ENCODE peak calls at places on chromosome X, in seven cellular contexts. N is ovary, D is left ventricle myocardium inferior, F is progenitor cell of endocrine pancreas, P is BJ, B is fibroblast of mammary gland, K is PC-3. E is an unnamed sample.

GRCh38 chrX:13824746-13825145 is 7.9 kb upstream of the GPM6B start:
- DNase-seq in N (no peak), D (no peak), F (no peak), P (no peak), B (no peak), K (no peak), E (no peak)

GRCh38 chrX:100407147-100407783 is 2.8 kb downstream of the PCDH19 start:
- DNase-seq in N (no peak), D (no peak), F (no peak), P (no peak), B (no peak), K (no peak), E (no peak)

GRCh38 chrX:53716328-53717088 is 30.0 kb upstream of the HUWE1 start:
- DNase-seq in N (no peak), D (no peak), F (no peak), P (no peak), B (peak), K (peak), E (no peak)

GRCh38 chrX:65522739-65523372 is 11.7 kb downstream of the LAS1L start:
- DNase-seq in N (no peak), D (no peak), F (no peak), P (no peak), B (peak), K (peak), E (no peak)

GRCh38 chrX:12360991-12361598 is 222.8 kb downstream of the FRMPD4 start:
- DNase-seq in N (no peak), D (no peak), F (no peak), P (no peak), B (peak), K (peak), E (no peak)

GRCh38 chrX:129566081-129566480 is 26.0 kb downstream of the OCRL start:
- DNase-seq in N (no peak), D (no peak), F (no peak), P (no peak), B (peak), K (no peak), E (no peak)

GRCh38 chrX:108304210-108304609 is 134.0 kb downstream of the COL4A6 start:
- DNase-seq in N (no peak), D (no peak), F (no peak), P (no peak), B (peak), K (peak), E (no peak)

GRCh38 chrX:149032449-149032848 is 472.7 kb downstream of the IDS start:
- DNase-seq in N (no peak), D (no peak), F (no peak), P (no peak), B (no peak), K (no peak), E (no peak)

GRCh38 chrX:97380200-97380599 is 496.5 kb downstream of the RPA4 start:
- DNase-seq in N (no peak), D (no peak), F (no peak), P (no peak), B (no peak), K (no peak), E (no peak)

GRCh38 chrX:153983321-153983729 is 10.8 kb downstream of the TMEM187 start:
- DNase-seq in N (no peak), D (no peak), F (no peak), P (no peak), B (no peak), K (no peak), E (no peak)

GRCh38 chrX:1537031-1537715 is at the start of gene P2RY8:
- DNase-seq in N (peak), D (peak), F (no peak), P (peak), B (peak), K (peak), E (no peak)

GRCh38 chrX:115029869-115030564 is 12.6 kb upstream of the IL13RA2 start:
- DNase-seq in N (no peak), D (no peak), F (no peak), P (no peak), B (peak), K (no peak), E (no peak)

GRCh38 chrX:72478853-72479252 is 93.8 kb downstream of the HDAC8 start:
- DNase-seq in N (no peak), D (no peak), F (no peak), P (no peak), B (no peak), K (no peak), E (no peak)

GRCh38 chrX:39309721-39310152 is 508.5 kb downstream of the MID1IP1 start:
- DNase-seq in N (peak), D (peak), F (no peak), P (no peak), B (no peak), K (no peak), E (no peak)

GRCh38 chrX:13373807-13374187 is 53.9 kb upstream of the ATXN3L start:
- DNase-seq in N (no peak), D (no peak), F (no peak), P (peak), B (peak), K (no peak), E (no peak)

GRCh38 chrX:13383907-13384306 is 64.1 kb upstream of the ATXN3L start:
- DNase-seq in N (no peak), D (no peak), F (no peak), P (no peak), B (no peak), K (no peak), E (no peak)

GRCh38 chrX:133248177-133248576 is 30.0 kb upstream of the TFDP3 start:
- DNase-seq in N (no peak), D (no peak), F (no peak), P (no peak), B (no peak), K (no peak), E (no peak)

GRCh38 chrX:17655232-17656034 is 81.9 kb upstream of the SCML1 start:
- DNase-seq in N (no peak), D (no peak), F (no peak), P (no peak), B (no peak), K (no peak), E (no peak)

GRCh38 chrX:154986826-154987575 is 35.5 kb downstream of the F8 start:
- DNase-seq in N (no peak), D (no peak), F (no peak), P (no peak), B (peak), K (peak), E (no peak)

GRCh38 chrX:139738581-139738980 is 30.6 kb upstream of the MCF2 start:
- DNase-seq in N (no peak), D (no peak), F (no peak), P (no peak), B (peak), K (peak), E (no peak)

GRCh38 chrX:71067727-71068051 is 445 bp downstream of the SNX12 start:
- DNase-seq in N (no peak), D (no peak), F (no peak), P (no peak), B (no peak), K (peak), E (no peak)

GRCh38 chrX:110847334-110847733 is 51.7 kb upstream of the CHRDL1 start:
- DNase-seq in N (no peak), D (no peak), F (peak), P (no peak), B (peak), K (peak), E (no peak)

GRCh38 chrX:134688839-134689238 is 30.6 kb upstream of the PLAC1 start:
- DNase-seq in N (no peak), D (no peak), F (no peak), P (no peak), B (peak), K (peak), E (no peak)

GRCh38 chrX:122055450-122055849 is 1008.0 kb downstream of the GLUD2 start:
- DNase-seq in N (no peak), D (no peak), F (no peak), P (no peak), B (peak), K (no peak), E (no peak)

GRCh38 chrX:10557166-10557565 is 63.2 kb downstream of the MID1 start:
- DNase-seq in N (no peak), D (no peak), F (no peak), P (no peak), B (no peak), K (no peak), E (no peak)

GRCh38 chrX:120726294-120726693 is 96.4 kb upstream of the C1GALT1C1 start:
- DNase-seq in N (no peak), D (no peak), F (no peak), P (no peak), B (no peak), K (no peak), E (no peak)

GRCh38 chrX:150088042-150088441 is 149.8 kb upstream of the EOLA2 start:
- DNase-seq in N (no peak), D (no peak), F (no peak), P (no peak), B (no peak), K (no peak), E (no peak)

GRCh38 chrX:42565739-42566138 is 212.2 kb downstream of the PPP1R2C start:
- DNase-seq in N (no peak), D (no peak), F (no peak), P (no peak), B (no peak), K (no peak), E (no peak)

GRCh38 chrX:70922776-70923473 is 8.0 kb downstream of the SLC7A3 start:
- DNase-seq in N (no peak), D (no peak), F (no peak), P (no peak), B (no peak), K (no peak), E (no peak)

GRCh38 chrX:153519569-153520285 is 2.3 kb downstream of the ATP2B3 start:
- DNase-seq in N (no peak), D (no peak), F (no peak), P (no peak), B (peak), K (peak), E (no peak)

GRCh38 chrX:108736509-108737479 is at the start of gene IRS4:
- DNase-seq in N (peak), D (no peak), F (peak), P (no peak), B (peak), K (peak), E (no peak)

GRCh38 chrX:20527041-20527440 is 260.3 kb upstream of the RPS6KA3 start:
- DNase-seq in N (no peak), D (no peak), F (no peak), P (no peak), B (no peak), K (no peak), E (no peak)

GRCh38 chrX:20529711-20530110 is 263.0 kb upstream of the RPS6KA3 start:
- DNase-seq in N (no peak), D (no peak), F (no peak), P (no peak), B (no peak), K (no peak), E (no peak)

GRCh38 chrX:20530319-20530979 is 263.7 kb upstream of the RPS6KA3 start:
- DNase-seq in N (peak), D (no peak), F (peak), P (no peak), B (peak), K (peak), E (peak)

GRCh38 chrX:20529301-20529700 is 262.6 kb upstream of the RPS6KA3 start:
- DNase-seq in N (no peak), D (no peak), F (no peak), P (no peak), B (no peak), K (no peak), E (no peak)

DNA sequence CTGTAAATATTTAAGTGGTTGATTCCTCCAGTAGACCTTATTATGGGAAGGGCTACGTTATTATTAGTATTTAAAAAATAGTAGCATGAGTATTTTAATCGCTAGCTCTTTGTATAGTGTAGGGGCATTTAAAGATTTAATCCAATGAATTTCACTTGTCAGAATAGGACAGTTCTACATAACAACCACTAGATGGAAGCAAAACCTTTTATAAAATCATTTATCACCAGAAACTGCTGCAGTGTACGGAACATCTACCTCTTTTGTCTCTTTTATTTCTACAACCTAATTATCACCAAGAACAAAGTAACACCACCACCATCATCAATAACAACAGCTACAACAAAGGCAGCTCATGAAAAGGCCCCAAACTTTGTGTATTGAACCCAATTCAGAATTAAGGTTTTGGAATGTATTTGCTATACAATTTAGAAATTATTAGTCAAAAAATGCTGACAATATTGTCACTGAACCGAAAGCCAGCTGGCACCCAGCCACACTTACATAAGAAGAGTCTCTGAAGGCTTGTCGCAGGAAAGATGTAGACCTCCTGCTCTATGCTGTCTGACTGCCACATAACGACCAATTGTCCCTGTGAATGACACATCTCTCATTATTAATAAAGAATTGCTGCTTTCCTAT is 260.9 kb upstream of the RPS6KA3 start:
- DNase-seq in N (peak), D (peak), F (no peak), P (no peak), B (peak), K (peak), E (no peak)
- TF ChIP-seq CTCF in N (peak), D (peak), F (peak), P (peak), B (peak), K (peak), E (peak)

GRCh38 chrX:30308263-30309138 is 689 bp downstream of the NR0B1 start:
- DNase-seq in N (peak), D (no peak), F (peak), P (no peak), B (peak), K (no peak), E (no peak)
- TF ChIP-seq CTCF in N (no peak), D (peak), F (peak), P (peak), B (no peak), K (no peak), E (peak)

GRCh38 chrX:131677655-131678628 is 134.1 kb downstream of the OR13H1 start:
- DNase-seq in N (peak), D (no peak), F (peak), P (no peak), B (peak), K (peak), E (peak)
- TF ChIP-seq CTCF in N (peak), D (peak), F (peak), P (peak), B (peak), K (peak), E (peak)

DNA sequence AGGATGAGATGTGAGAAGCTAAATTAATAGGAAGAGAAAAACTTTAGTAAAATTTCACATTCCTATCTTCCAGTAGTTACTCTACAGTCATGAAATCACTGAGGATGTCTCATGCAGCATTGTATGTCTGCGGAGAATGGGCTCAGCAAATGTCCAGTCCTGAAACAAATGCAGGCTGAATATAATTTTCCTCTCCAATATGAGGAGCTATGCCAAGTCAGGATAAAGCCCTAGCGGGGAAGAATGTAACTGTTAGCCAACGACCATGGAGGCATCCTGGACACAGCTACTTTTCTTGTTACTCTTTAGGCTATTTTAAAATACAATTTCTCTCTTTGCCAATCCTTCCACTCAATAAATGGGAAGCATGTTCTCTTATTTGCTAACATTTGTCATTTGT is 127.7 kb downstream of the PRKX start:
- DNase-seq in N (no peak), D (no peak), F (no peak), P (no peak), B (no peak), K (no peak), E (no peak)
- TF ChIP-seq CTCF in N (no peak), D (no peak), F (no peak), P (no peak), B (no peak), K (peak), E (no peak)

DNA sequence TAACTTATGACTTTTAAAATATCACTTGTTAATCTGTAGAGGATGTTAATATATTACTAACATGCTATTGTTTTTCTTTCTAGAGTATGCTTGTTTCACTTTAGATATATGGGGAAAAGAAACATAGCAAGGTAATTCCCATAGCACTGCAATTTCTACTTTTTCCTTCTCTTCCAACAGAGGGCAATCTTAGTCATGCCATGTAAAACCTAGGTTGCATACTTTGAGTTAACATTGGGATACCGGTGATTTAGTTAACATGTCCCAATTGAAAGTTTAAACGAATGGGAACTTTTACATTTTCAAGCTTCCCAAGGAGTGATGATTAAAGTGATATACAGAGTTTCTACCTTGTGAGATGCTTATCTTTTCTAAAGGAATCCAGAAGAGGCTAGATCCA is 89.4 kb upstream of the IL13RA1 start:
- DNase-seq in N (no peak), D (no peak), F (no peak), P (no peak), B (no peak), K (peak), E (no peak)
- TF ChIP-seq CTCF in N (no peak), D (peak), F (peak), P (peak), B (peak), K (peak), E (no peak)

DNA sequence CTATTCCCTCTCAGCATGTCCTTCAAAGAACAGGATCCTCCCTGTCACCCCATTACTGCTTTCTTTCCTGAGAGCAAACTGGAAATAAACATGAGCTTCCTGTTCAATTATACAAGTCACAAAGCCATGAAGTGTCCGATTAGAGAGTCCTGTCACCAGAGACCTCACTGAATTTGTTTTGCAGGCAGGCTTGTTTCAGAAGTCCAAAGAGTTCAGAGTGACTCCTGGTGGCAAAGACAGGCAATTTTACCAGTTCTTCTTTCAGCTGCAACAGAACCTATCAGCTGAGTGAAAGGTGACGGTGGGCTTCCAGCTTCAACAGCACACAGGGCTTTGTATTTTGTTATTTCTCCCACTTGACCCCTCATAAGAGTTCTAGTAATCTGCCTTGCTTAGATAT is 6.4 kb downstream of the ELK1 start:
- DNase-seq in N (no peak), D (no peak), F (no peak), P (no peak), B (peak), K (peak), E (no peak)
- TF ChIP-seq CTCF in N (no peak), D (peak), F (peak), P (peak), B (peak), K (peak), E (no peak)